ENCODE peak calls at places on chromosomes 2 and 18, in ten cellular contexts. S is mammary epithelial cell; M is T-cell; W is M059J; V is stimulated activated CD4-positive, alpha-beta T cell treated with anti-CD3 and anti-CD28 coated beads, TNF-alpha, amount 100 ng/mL, for 1 hour; G is amniotic stem cell; X is osteoblast; Y is breast epithelium; C is head of caudate nucleus; T is SIG-M5. Q is an unnamed sample.

GRCh38 chr2:95389256-95390119 is 13.0 kb upstream of the FAHD2A start:
- DNase-seq in S (peak; percentile 38), M (peak; percentile 9), W (peak; percentile 63), V (no peak), G (no peak), X (peak; percentile 98), Y (no peak), C (peak; percentile 72), T (no peak), Q (peak; percentile 14)

GRCh38 chr18:67639872-67640271 is 123.4 kb upstream of the DSEL start:
- DNase-seq in S (no peak), M (no peak), W (peak; percentile 7), V (no peak), G (no peak), X (no peak), Y (no peak), C (no peak), T (no peak), Q (no peak)

GRCh38 chr2:236887519-236887918 is 198.2 kb upstream of the COPS8 start:
- DNase-seq in S (no peak), M (no peak), W (peak; percentile 51), V (no peak), G (peak; percentile 26), X (peak; percentile 81), Y (no peak), C (no peak), T (no peak), Q (no peak)

GRCh38 chr2:236242057-236242495 is 22.1 kb downstream of the ASB18 start:
- DNase-seq in S (no peak), M (no peak), W (no peak), V (no peak), G (no peak), X (no peak), Y (no peak), C (no peak), T (no peak), Q (no peak)

GRCh38 chr18:2587788-2588187 is 16.4 kb downstream of the NDC80 start:
- DNase-seq in S (no peak), M (no peak), W (peak; percentile 24), V (no peak), G (no peak), X (no peak), Y (no peak), C (no peak), T (no peak), Q (no peak)

GRCh38 chr2:46326231-46326980 is 29.2 kb downstream of the EPAS1 start:
- DNase-seq in S (peak; percentile 87), M (no peak), W (no peak), V (no peak), G (no peak), X (no peak), Y (peak; percentile 87), C (no peak), T (no peak), Q (no peak)

GRCh38 chr2:153479527-153479926 is 965 bp upstream of the RPRM start:
- DNase-seq in S (no peak), M (no peak), W (peak; percentile 2), V (no peak), G (no peak), X (peak; percentile 79), Y (no peak), C (no peak), T (no peak), Q (no peak)

GRCh38 chr18:61596296-61596695 is 263.1 kb downstream of the CDH20 start:
- DNase-seq in S (no peak), M (no peak), W (no peak), V (no peak), G (no peak), X (no peak), Y (no peak), C (no peak), T (no peak), Q (no peak)

GRCh38 chr18:2978208-2978607 is 34.7 kb downstream of the LPIN2 start:
- DNase-seq in S (no peak), M (no peak), W (peak; percentile 72), V (no peak), G (no peak), X (no peak), Y (no peak), C (no peak), T (no peak), Q (no peak)

GRCh38 chr18:2932247-2933181 is 80.4 kb downstream of the LPIN2 start:
- DNase-seq in S (peak; percentile 29), M (peak; percentile 61), W (peak; percentile 66), V (no peak), G (peak; percentile 67), X (no peak), Y (no peak), C (no peak), T (no peak), Q (no peak)

GRCh38 chr18:35634376-35634775 is 52.8 kb downstream of the GALNT1 start:
- DNase-seq in S (no peak), M (no peak), W (peak; percentile 18), V (no peak), G (no peak), X (no peak), Y (no peak), C (no peak), T (no peak), Q (no peak)

GRCh38 chr18:79518028-79518682 is 122.4 kb downstream of the NFATC1 start:
- DNase-seq in S (no peak), M (no peak), W (no peak), V (no peak), G (no peak), X (peak; percentile 54), Y (peak; percentile 10), C (no peak), T (no peak), Q (no peak)

GRCh38 chr2:238100821-238101771 is 956 bp downstream of the ESPNL start:
- DNase-seq in S (no peak), M (no peak), W (no peak), V (no peak), G (no peak), X (peak; percentile 86), Y (no peak), C (peak; percentile 2), T (no peak), Q (no peak)

GRCh38 chr18:59621027-59621426 is 76.2 kb downstream of the CCBE1 start:
- DNase-seq in S (peak; percentile 88), M (no peak), W (peak; percentile 64), V (no peak), G (no peak), X (no peak), Y (no peak), C (no peak), T (no peak), Q (no peak)

GRCh38 chr2:47072018-47072691 is 83.0 kb downstream of the STPG4 start:
- DNase-seq in S (no peak), M (no peak), W (no peak), V (no peak), G (no peak), X (peak; percentile 95), Y (peak; percentile 57), C (peak; percentile 74), T (no peak), Q (no peak)

GRCh38 chr2:41970898-41971660 is 76.7 kb upstream of the PKDCC start:
- DNase-seq in S (no peak), M (no peak), W (no peak), V (no peak), G (no peak), X (peak; percentile 37), Y (no peak), C (no peak), T (no peak), Q (no peak)

GRCh38 chr2:186422226-186422625 is 63.8 kb upstream of the ZC3H15 start:
- DNase-seq in S (peak; percentile 85), M (no peak), W (peak; percentile 76), V (no peak), G (no peak), X (peak; percentile 53), Y (peak; percentile 28), C (no peak), T (no peak), Q (no peak)

GRCh38 chr2:44358498-44358897 is 2.8 kb downstream of the PREPL start:
- DNase-seq in S (peak; percentile 63), M (no peak), W (peak; percentile 70), V (no peak), G (no peak), X (peak; percentile 56), Y (peak; percentile 59), C (no peak), T (no peak), Q (peak; percentile 13)

GRCh38 chr2:230924470-230925341 is at the start of gene GPR55:
- DNase-seq in S (no peak), M (peak; percentile 31), W (no peak), V (no peak), G (no peak), X (no peak), Y (no peak), C (no peak), T (no peak), Q (peak; percentile 38)

GRCh38 chr2:107588181-107588580 is 238.5 kb upstream of the RGPD4 start:
- DNase-seq in S (no peak), M (no peak), W (no peak), V (no peak), G (no peak), X (no peak), Y (no peak), C (no peak), T (no peak), Q (no peak)

GRCh38 chr18:8468911-8469310 is 140.3 kb upstream of the RAB12 start:
- DNase-seq in S (no peak), M (no peak), W (peak; percentile 57), V (no peak), G (no peak), X (peak; percentile 75), Y (no peak), C (no peak), T (no peak), Q (no peak)

GRCh38 chr2:72023678-72024390 is 123.8 kb downstream of the CYP26B1 start:
- DNase-seq in S (no peak), M (no peak), W (no peak), V (no peak), G (no peak), X (no peak), Y (no peak), C (no peak), T (no peak), Q (no peak)

GRCh38 chr2:44009136-44009744 is 13.5 kb upstream of the LRPPRC start:
- DNase-seq in S (no peak), M (no peak), W (no peak), V (no peak), G (no peak), X (no peak), Y (no peak), C (no peak), T (no peak), Q (no peak)

Q was measured in T-helper 9 cell.